ENCODE peak calls at places on chromosome 11, in four cellular contexts. M is fibroblast of lung, A is MM.1S, O is HL-60. Q is an unnamed sample.
A peak's percentile ranks its signal among the peaks of the same experiment; 100 is the strongest.

GRCh38 chr11:133921513-133921912 is 35.3 kb downstream of the IGSF9B start:
- DNase-seq in M (no peak), A (no peak), O (no peak), Q (no peak)

GRCh38 chr11:72091292-72091691 is 10.6 kb downstream of the LRRC51 start:
- DNase-seq in M (peak; percentile 41), A (peak; percentile 28), O (peak; percentile 61), Q (peak; percentile 20)

GRCh38 chr11:114171257-114172054 is 111.9 kb downstream of the ZBTB16 start:
- DNase-seq in M (no peak), A (no peak), O (no peak), Q (no peak)

GRCh38 chr11:47394322-47395224 is 13.8 kb upstream of the SLC39A13 start:
- DNase-seq in M (no peak), A (peak; percentile 43), O (peak; percentile 88), Q (no peak)

GRCh38 chr11:35031869-35032268 is 107.1 kb upstream of the CD44 start:
- DNase-seq in M (no peak), A (no peak), O (no peak), Q (no peak)

GRCh38 chr11:64787526-64788320 is 9.4 kb upstream of the SF1 start:
- DNase-seq in M (peak; percentile 25), A (peak; percentile 47), O (no peak), Q (no peak)

GRCh38 chr11:27693398-27693797 is 6.9 kb downstream of the BDNF start:
- DNase-seq in M (peak; percentile 52), A (no peak), O (no peak), Q (no peak)

GRCh38 chr11:68009391-68010000 is 631 bp upstream of the ALDH3B1 start:
- DNase-seq in M (peak; percentile 38), A (peak; percentile 60), O (no peak), Q (no peak)

GRCh38 chr11:14956111-14956510 is 16.0 kb downstream of the CALCA start:
- DNase-seq in M (no peak), A (no peak), O (no peak), Q (no peak)

GRCh38 chr11:127452533-127452932 is 452.0 kb upstream of the KIRREL3 start:
- DNase-seq in M (no peak), A (no peak), O (no peak), Q (no peak)

GRCh38 chr11:17561111-17561415 is 14.0 kb downstream of the OTOG start:
- DNase-seq in M (no peak), A (no peak), O (no peak), Q (no peak)

GRCh38 chr11:9529333-9529648 is 44.2 kb upstream of the WEE1 start:
- DNase-seq in M (peak; percentile 12), A (no peak), O (no peak), Q (no peak)

GRCh38 chr11:130323452-130324448 is 9.0 kb upstream of the ZBTB44 start:
- DNase-seq in M (peak; percentile 3), A (no peak), O (no peak), Q (no peak)

GRCh38 chr11:22666700-22667439 is 459 bp downstream of the GAS2 start:
- DNase-seq in M (peak; percentile 43), A (peak; percentile 48), O (no peak), Q (no peak)

GRCh38 chr11:69491071-69492031 is 9.9 kb downstream of the LINC01488 start:
- DNase-seq in M (no peak), A (no peak), O (no peak), Q (no peak)

DNA sequence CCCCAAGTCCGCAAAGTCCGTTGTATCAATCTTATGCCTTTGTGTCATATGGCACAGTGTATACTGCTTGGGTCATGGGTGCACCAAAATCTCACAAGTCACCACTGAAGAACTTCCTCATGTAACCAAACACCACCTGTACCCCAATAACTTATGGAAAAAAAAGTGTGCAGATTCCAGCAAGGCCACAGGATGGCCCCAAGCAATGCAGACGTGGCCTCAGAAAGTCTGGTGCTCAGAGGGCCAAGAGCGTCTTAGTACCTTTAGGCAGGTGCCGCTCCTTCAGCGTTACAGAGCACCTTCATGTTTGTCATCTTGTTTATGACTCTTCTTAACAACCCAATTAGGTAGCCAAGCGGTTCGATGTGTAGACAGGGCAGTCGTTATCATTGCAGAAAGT is 65.3 kb downstream of the PRDM11 start:
- DNase-seq in M (no peak), A (no peak), O (no peak), Q (no peak)
- TF ChIP-seq CTCF in M (no peak), A (no peak), O (no peak), Q (no peak)

GRCh38 chr11:60924110-60924905 is at the start of gene TMEM132A:
- DNase-seq in M (peak; percentile 73), A (no peak), O (no peak), Q (no peak)
- H3K27ac ChIP-seq in M (no peak within 1 kb of the TSS), A (no peak within 1 kb of the TSS), O (no peak within 1 kb of the TSS), Q (peak within 1 kb of the TSS; percentile 52)

GRCh38 chr11:132158091-132158490 is 787.7 kb downstream of the NTM start:
- DNase-seq in M (peak; percentile 16), A (no peak), O (no peak), Q (no peak)
- TF ChIP-seq CTCF in M (peak; percentile 47), A (peak; percentile 20), O (no peak), Q (peak; percentile 53)

DNA sequence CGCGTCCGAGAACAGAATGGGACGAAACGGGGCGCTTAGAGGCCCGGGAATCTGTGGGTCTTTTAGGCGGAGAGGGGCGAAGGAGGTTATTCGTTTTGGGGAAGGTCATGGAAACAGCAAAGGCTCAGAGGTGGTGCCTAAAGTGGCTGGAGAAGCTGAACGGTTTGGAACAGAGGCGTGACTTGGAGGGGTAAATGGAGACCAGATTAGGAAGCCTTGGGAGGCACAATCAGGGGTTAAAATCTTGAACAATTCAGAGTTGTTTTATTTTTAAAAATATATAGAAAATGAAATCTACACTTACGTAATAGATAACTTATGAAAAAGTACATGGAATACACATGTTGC is 247 bp upstream of the PLAAT5 start:
- DNase-seq in M (no peak), A (no peak), O (no peak), Q (no peak)
- H3K27ac ChIP-seq in M (no peak overlapping the region), A (no peak overlapping the region), O (peak overlapping the region; percentile 72), Q (no peak overlapping the region)

DNA sequence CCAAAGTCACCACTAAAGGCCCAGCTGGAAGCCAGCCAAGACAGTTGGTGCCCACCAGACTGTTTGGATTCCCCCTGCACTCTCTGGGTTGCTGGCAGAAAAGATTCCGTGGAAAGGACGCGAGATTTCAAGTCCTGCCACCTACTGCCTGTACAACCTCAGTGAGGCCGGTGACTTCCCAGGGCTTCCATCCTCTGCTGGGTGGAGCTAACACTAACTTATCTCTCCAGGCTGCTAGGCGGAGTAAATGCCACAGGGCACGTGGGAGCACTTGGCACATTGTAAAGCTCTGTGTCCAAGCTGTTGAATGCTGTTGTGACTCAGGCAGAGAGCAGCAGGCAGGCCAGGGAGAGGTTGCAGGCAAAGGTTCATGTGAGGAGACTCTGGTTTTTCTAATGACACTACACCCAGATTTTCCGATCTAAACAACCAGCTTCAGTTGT is 50.9 kb upstream of the CDON start:
- DNase-seq in M (peak; percentile 97), A (no peak), O (no peak), Q (peak; percentile 76)
- TF ChIP-seq CTCF in M (no peak), A (no peak), O (no peak), Q (no peak)

Q was measured in AG04450.